ENCODE peak calls at places on chromosomes 16 and 17, in eight cellular contexts. H, U, O, E, Z, B, S and Q are unnamed samples.

GRCh38 chr17:79979201-79979840 is 56.4 kb downstream of the TBC1D16 start:
- DNase-seq in H (no peak), U (no peak), O (no peak), E (peak), Z (no peak), B (no peak), S (no peak), Q (no peak)

GRCh38 chr16:19173649-19174383 is 5.8 kb downstream of the SYT17 start:
- DNase-seq in H (no peak), U (no peak), O (no peak), E (no peak), Z (no peak), B (no peak), S (no peak), Q (no peak)

GRCh38 chr17:27336217-27336616 is 42.3 kb downstream of the WSB1 start:
- DNase-seq in H (no peak), U (no peak), O (no peak), E (no peak), Z (no peak), B (no peak), S (no peak), Q (no peak)

GRCh38 chr16:84303023-84303422 is 8.3 kb downstream of the WFDC1 start:
- DNase-seq in H (no peak), U (peak), O (no peak), E (no peak), Z (no peak), B (no peak), S (no peak), Q (no peak)

GRCh38 chr17:64327201-64327930 is 63.3 kb downstream of the PECAM1 start:
- DNase-seq in H (no peak), U (no peak), O (peak), E (no peak), Z (no peak), B (no peak), S (no peak), Q (no peak)

GRCh38 chr17:49388290-49388640 is 26.2 kb upstream of the ZNF652 start:
- DNase-seq in H (no peak), U (no peak), O (no peak), E (no peak), Z (no peak), B (no peak), S (no peak), Q (no peak)

GRCh38 chr17:30413109-30413508 is 34.4 kb downstream of the CPD start:
- DNase-seq in H (no peak), U (no peak), O (no peak), E (no peak), Z (no peak), B (no peak), S (peak), Q (no peak)

GRCh38 chr16:10297341-10298006 is 88.4 kb upstream of the ATF7IP2 start:
- DNase-seq in H (no peak), U (no peak), O (no peak), E (no peak), Z (no peak), B (no peak), S (no peak), Q (no peak)

GRCh38 chr16:15894571-15895358 is 6.4 kb upstream of the CEP20 start:
- DNase-seq in H (no peak), U (no peak), O (no peak), E (no peak), Z (no peak), B (no peak), S (no peak), Q (no peak)

GRCh38 chr16:30963925-30964511 is 6.5 kb downstream of the SETD1A start:
- DNase-seq in H (no peak), U (no peak), O (no peak), E (no peak), Z (no peak), B (no peak), S (no peak), Q (peak)

GRCh38 chr17:27499451-27500265 is 43.4 kb downstream of the KSR1 start:
- DNase-seq in H (no peak), U (no peak), O (no peak), E (no peak), Z (no peak), B (no peak), S (no peak), Q (no peak)

GRCh38 chr17:72110231-72110952 is 10.4 kb upstream of the SOX9 start:
- DNase-seq in H (no peak), U (no peak), O (no peak), E (no peak), Z (no peak), B (peak), S (no peak), Q (no peak)

GRCh38 chr16:23905027-23905426 is 69.2 kb downstream of the PRKCB start:
- DNase-seq in H (no peak), U (no peak), O (peak), E (peak), Z (no peak), B (peak), S (peak), Q (peak)

GRCh38 chr17:68033636-68034451 is 1.7 kb upstream of the KPNA2 start:
- DNase-seq in H (no peak), U (no peak), O (peak), E (peak), Z (no peak), B (peak), S (peak), Q (peak)

GRCh38 chr17:47305302-47305923 is 18.3 kb upstream of the EFCAB13 start:
- DNase-seq in H (no peak), U (no peak), O (peak), E (no peak), Z (no peak), B (no peak), S (peak), Q (peak)

GRCh38 chr16:86575754-86576557 is 2.4 kb upstream of the FOXL1 start:
- DNase-seq in H (peak), U (no peak), O (peak), E (peak), Z (peak), B (peak), S (peak), Q (peak)